ENCODE peak calls at places on chromosomes 13 and 19, in five cellular contexts. One of them, this sample, is unnamed.

GRCh38 chr13:38394777-38395504 is 45.3 kb downstream of the UFM1 start:
- DNase-seq in Peyer's patch: no peak
- DNase-seq in uterus: no peak
- DNase-seq in breast epithelium: no peak
- DNase-seq in GM12891: no peak
- DNase-seq in this sample: no peak

GRCh38 chr19:16880884-16881554 is 7.8 kb upstream of the F2RL3 start:
- DNase-seq in breast epithelium: no peak
- DNase-seq in GM12891: no peak
- DNase-seq in uterus: no peak
- DNase-seq in Peyer's patch: no peak
- DNase-seq in this sample: no peak

GRCh38 chr13:34462843-34463242 is 479.2 kb upstream of the NBEA start:
- DNase-seq in breast epithelium: no peak
- DNase-seq in GM12891: no peak
- DNase-seq in uterus: no peak
- DNase-seq in Peyer's patch: no peak
- DNase-seq in this sample: no peak

GRCh38 chr19:18515959-18516358 is 5.9 kb downstream of the ELL start:
- DNase-seq in GM12891: no peak
- DNase-seq in uterus: no peak
- DNase-seq in Peyer's patch: no peak
- DNase-seq in breast epithelium: no peak
- DNase-seq in this sample: no peak

GRCh38 chr19:48501961-48502719 is 9.5 kb downstream of the LMTK3 start:
- DNase-seq in breast epithelium: peak; percentile 98
- DNase-seq in Peyer's patch: peak; percentile 96
- DNase-seq in uterus: no peak
- DNase-seq in GM12891: no peak
- DNase-seq in this sample: peak; percentile 71

GRCh38 chr13:65638572-65639168 is 1591.5 kb downstream of the PCDH9 start:
- DNase-seq in Peyer's patch: no peak
- DNase-seq in uterus: no peak
- DNase-seq in breast epithelium: no peak
- DNase-seq in GM12891: no peak
- DNase-seq in this sample: no peak

GRCh38 chr13:37681295-37682032 is 82.9 kb upstream of the POSTN start:
- DNase-seq in Peyer's patch: no peak
- DNase-seq in GM12891: no peak
- DNase-seq in uterus: no peak
- DNase-seq in breast epithelium: no peak
- DNase-seq in this sample: no peak

GRCh38 chr19:927044-927706 is 1.3 kb downstream of the ARID3A start:
- DNase-seq in Peyer's patch: no peak
- DNase-seq in uterus: peak; percentile 75
- DNase-seq in GM12891: no peak
- DNase-seq in breast epithelium: no peak
- DNase-seq in this sample: no peak

GRCh38 chr19:17686592-17687042 is 1.5 kb downstream of the UNC13A start:
- DNase-seq in breast epithelium: no peak
- DNase-seq in uterus: no peak
- DNase-seq in Peyer's patch: no peak
- DNase-seq in GM12891: no peak
- DNase-seq in this sample: no peak

GRCh38 chr19:54325631-54326030 is 12.7 kb upstream of the LILRA5 start:
- DNase-seq in uterus: no peak
- DNase-seq in GM12891: no peak
- DNase-seq in Peyer's patch: no peak
- DNase-seq in breast epithelium: no peak
- DNase-seq in this sample: no peak

GRCh38 chr13:71089105-71089504 is 777.9 kb downstream of the DACH1 start:
- DNase-seq in Peyer's patch: no peak
- DNase-seq in breast epithelium: no peak
- DNase-seq in GM12891: no peak
- DNase-seq in uterus: no peak
- DNase-seq in this sample: no peak

GRCh38 chr13:34030782-34031181 is 212.8 kb downstream of the RFC3 start:
- DNase-seq in Peyer's patch: no peak
- DNase-seq in breast epithelium: no peak
- DNase-seq in uterus: no peak
- DNase-seq in GM12891: no peak
- DNase-seq in this sample: no peak

GRCh38 chr19:489418-490196 is 6.7 kb upstream of the MADCAM1 start:
- DNase-seq in GM12891: no peak
- DNase-seq in Peyer's patch: no peak
- DNase-seq in breast epithelium: no peak
- DNase-seq in uterus: no peak
- DNase-seq in this sample: peak; percentile 54

GRCh38 chr13:113086031-113086750 is 19.4 kb upstream of the F7 start:
- DNase-seq in Peyer's patch: no peak
- DNase-seq in breast epithelium: no peak
- DNase-seq in GM12891: no peak
- DNase-seq in uterus: no peak
- DNase-seq in this sample: no peak

GRCh38 chr13:60329221-60329983 is 67.6 kb upstream of the TDRD3 start:
- DNase-seq in Peyer's patch: no peak
- DNase-seq in breast epithelium: no peak
- DNase-seq in uterus: no peak
- DNase-seq in GM12891: no peak
- DNase-seq in this sample: no peak

GRCh38 chr19:372306-372890 is 27.8 kb upstream of the MIER2 start:
- DNase-seq in GM12891: no peak
- DNase-seq in Peyer's patch: peak; percentile 46
- DNase-seq in uterus: no peak
- DNase-seq in breast epithelium: no peak
- DNase-seq in this sample: no peak

GRCh38 chr19:45621389-45621788 is 17.8 kb downstream of the EML2 start:
- DNase-seq in breast epithelium: no peak
- DNase-seq in Peyer's patch: no peak
- DNase-seq in GM12891: no peak
- DNase-seq in uterus: no peak
- DNase-seq in this sample: no peak

GRCh38 chr19:45616709-45617027 is 14.7 kb upstream of the GPR4 start:
- DNase-seq in uterus: no peak
- DNase-seq in Peyer's patch: no peak
- DNase-seq in breast epithelium: no peak
- DNase-seq in GM12891: no peak
- DNase-seq in this sample: no peak

GRCh38 chr19:45621976-45622503 is 17.2 kb downstream of the EML2 start:
- DNase-seq in GM12891: no peak
- DNase-seq in uterus: no peak
- DNase-seq in Peyer's patch: no peak
- DNase-seq in breast epithelium: no peak
- DNase-seq in this sample: no peak

GRCh38 chr19:45613926-45614725 is 12.1 kb upstream of the GPR4 start:
- DNase-seq in Peyer's patch: peak; percentile 57
- DNase-seq in uterus: peak; percentile 28
- DNase-seq in GM12891: no peak
- DNase-seq in breast epithelium: no peak
- DNase-seq in this sample: peak; percentile 60

DNA sequence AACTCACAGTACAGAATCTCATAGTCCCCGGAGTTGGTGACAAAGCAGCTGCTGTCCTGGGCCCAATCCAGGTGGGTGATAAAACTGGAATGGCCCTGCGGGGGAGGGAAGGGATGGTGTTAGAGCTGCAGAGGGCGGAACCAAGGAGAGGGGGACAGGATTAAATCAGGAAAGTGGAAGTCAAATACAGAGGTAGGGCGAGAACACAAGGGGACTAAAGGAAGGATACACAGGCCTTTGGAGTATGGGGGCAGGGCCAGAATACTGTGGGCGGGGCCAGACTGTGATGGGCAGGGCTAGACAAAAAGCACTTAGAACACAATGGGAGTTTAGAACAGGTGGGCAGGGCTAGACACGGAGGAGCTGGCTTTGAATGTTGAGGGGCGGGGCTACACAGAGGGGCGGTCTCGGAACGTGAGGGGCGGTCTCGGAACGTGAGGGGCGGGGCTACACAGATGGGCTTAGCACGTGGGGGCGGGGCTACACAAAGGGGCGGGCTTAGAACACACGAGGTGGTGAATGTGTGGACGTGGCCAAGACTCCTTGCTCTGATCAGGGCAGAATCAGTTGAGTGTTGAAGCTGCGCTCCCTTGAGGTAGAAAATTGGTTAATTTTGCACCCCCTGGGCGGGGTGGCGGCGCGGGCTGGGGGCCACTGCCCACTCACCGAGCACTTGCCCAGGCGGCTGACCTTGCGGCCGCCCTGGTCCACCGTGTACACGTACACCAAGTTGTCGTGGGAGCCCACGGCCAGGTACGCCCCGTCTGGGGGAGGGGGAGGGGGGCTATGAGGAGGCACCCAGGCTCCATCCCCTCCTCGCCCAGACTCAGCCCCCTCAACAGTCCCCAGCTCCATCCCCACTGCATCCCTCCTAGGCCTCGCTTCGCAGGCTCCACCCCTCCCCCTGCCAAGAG is 14.0 kb upstream of the GPR4 start:
- DNase-seq in GM12891: peak; percentile 84
- DNase-seq in Peyer's patch: peak; percentile 92
- DNase-seq in uterus: peak; percentile 86
- DNase-seq in breast epithelium: no peak
- DNase-seq in this sample: peak; percentile 73
- TF ChIP-seq POLR2A in GM12891: no peak
- TF ChIP-seq POLR2A in Peyer's patch: no peak
- TF ChIP-seq POLR2A in uterus: no peak
- TF ChIP-seq POLR2A in breast epithelium: no peak
- TF ChIP-seq POLR2A in this sample: no peak

GRCh38 chr13:32545083-32545482 is 6.5 kb upstream of the N4BP2L2 start:
- DNase-seq in GM12891: no peak
- DNase-seq in uterus: no peak
- DNase-seq in Peyer's patch: no peak
- DNase-seq in breast epithelium: no peak
- DNase-seq in this sample: no peak
- TF ChIP-seq POLR2A in GM12891: no peak
- TF ChIP-seq POLR2A in uterus: no peak
- TF ChIP-seq POLR2A in Peyer's patch: no peak
- TF ChIP-seq POLR2A in breast epithelium: no peak
- TF ChIP-seq POLR2A in this sample: no peak

GRCh38 chr19:57814505-57815246 is at the start of gene ZNF552:
- DNase-seq in GM12891: peak; percentile 64
- DNase-seq in breast epithelium: peak; percentile 86
- DNase-seq in Peyer's patch: peak; percentile 88
- DNase-seq in uterus: peak; percentile 85
- DNase-seq in this sample: peak; percentile 67
- TF ChIP-seq POLR2A in GM12891: peak; percentile 73
- TF ChIP-seq POLR2A in breast epithelium: no peak
- TF ChIP-seq POLR2A in Peyer's patch: peak; percentile 86
- TF ChIP-seq POLR2A in uterus: peak; percentile 61
- TF ChIP-seq POLR2A in this sample: peak; percentile 88

DNA sequence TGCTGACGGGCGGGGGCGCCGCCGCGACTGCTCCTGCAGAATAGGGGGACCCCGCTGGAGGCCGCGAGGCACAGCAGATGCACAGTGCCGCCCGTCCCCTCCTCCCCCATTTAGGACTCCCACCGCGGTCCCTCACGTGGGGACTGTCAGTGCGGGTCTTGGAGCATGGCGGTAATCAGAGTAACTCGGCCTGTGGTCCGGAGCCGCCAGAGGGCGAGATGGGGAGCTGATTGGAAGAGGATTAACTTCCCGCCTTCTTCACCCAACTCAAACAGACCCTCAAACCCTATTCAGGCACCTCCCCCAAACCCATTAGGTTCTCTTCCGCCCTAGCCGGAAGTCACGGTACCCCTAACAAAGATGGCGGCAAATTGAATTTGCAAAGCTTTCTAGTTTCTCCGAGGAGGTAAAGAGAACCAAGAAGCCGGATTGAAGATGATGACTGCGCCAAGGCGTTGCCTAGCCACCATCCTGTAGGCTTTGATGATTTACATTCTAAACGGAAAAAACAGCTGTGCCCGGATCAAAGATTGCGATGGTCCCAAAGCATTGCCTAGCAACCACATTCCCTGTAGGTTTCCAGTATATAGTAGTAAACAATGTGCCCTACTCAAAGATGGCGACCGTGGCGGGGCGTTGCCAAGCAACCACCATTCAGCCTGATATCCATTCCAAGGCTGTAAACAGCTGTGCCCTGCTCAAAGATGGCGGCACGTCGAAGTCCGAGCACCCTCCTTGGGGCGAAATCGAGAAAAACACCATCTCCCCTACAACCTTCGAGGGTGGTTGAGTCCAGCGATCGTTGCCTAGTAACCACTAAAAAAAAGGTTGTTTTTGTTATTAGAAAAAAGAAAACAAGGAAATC is at the start of gene FUZ:
- DNase-seq in breast epithelium: peak; percentile 98
- DNase-seq in GM12891: peak; percentile 81
- DNase-seq in uterus: peak; percentile 98
- DNase-seq in Peyer's patch: peak; percentile 92
- DNase-seq in this sample: peak; percentile 81
- TF ChIP-seq POLR2A in breast epithelium: no peak
- TF ChIP-seq POLR2A in GM12891: peak; percentile 53
- TF ChIP-seq POLR2A in uterus: peak; percentile 37
- TF ChIP-seq POLR2A in Peyer's patch: no peak
- TF ChIP-seq POLR2A in this sample: peak; percentile 57

GRCh38 chr19:9323557-9323918 is 441 bp upstream of the ZNF559 start:
- DNase-seq in uterus: peak; percentile 76
- DNase-seq in Peyer's patch: no peak
- DNase-seq in GM12891: peak; percentile 30
- DNase-seq in breast epithelium: peak; percentile 54
- DNase-seq in this sample: no peak

GRCh38 chr19:9321338-9321737 is 2.6 kb upstream of the ZNF559 start:
- DNase-seq in uterus: no peak
- DNase-seq in Peyer's patch: no peak
- DNase-seq in GM12891: no peak
- DNase-seq in breast epithelium: no peak
- DNase-seq in this sample: no peak

GRCh38 chr19:9324584-9324962 is 594 bp downstream of the ZNF559 start:
- DNase-seq in uterus: no peak
- DNase-seq in Peyer's patch: no peak
- DNase-seq in breast epithelium: no peak
- DNase-seq in GM12891: no peak
- DNase-seq in this sample: no peak

GRCh38 chr19:9329999-9330398 is 6.0 kb downstream of the ZNF559 start:
- DNase-seq in Peyer's patch: no peak
- DNase-seq in GM12891: no peak
- DNase-seq in uterus: no peak
- DNase-seq in breast epithelium: no peak
- DNase-seq in this sample: no peak

DNA sequence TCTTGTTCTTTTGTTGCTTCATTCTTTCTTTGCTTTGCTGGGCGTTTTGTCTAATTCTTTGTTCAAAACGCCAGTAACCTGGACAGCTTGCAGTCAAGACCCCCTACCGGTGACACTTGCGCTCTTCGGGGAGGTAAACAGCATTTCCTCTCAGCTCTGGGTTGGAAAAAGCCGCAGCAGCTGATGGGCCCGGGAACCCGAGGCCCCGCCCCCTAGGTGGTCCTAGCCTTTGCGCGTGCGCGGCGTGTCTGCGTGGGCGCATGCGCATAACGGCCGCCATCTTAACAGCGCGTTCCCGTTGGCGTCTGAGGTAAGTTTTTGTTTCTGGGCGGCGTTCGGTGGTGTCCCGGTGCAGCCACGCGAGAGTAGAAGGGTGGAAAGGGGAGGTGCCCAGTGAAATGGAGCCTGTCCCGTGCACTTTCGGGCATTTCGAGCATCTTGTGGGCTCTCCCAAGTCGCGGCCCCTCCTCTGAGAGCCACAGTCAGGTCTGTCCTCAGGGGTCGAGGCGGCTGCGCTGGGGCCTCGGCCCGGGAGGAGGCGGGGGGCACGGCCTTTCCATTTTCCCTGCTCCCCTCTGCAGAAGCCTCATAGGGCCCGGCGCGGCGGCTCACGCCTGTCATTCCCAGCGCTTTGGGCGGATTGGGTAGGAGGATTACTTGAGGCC is at the start of gene ZNF559:
- DNase-seq in uterus: peak; percentile 92
- DNase-seq in GM12891: peak; percentile 85
- DNase-seq in breast epithelium: peak; percentile 93
- DNase-seq in Peyer's patch: peak; percentile 94
- DNase-seq in this sample: peak; percentile 64
- TF ChIP-seq POLR2A in uterus: peak; percentile 17
- TF ChIP-seq POLR2A in GM12891: peak; percentile 73
- TF ChIP-seq POLR2A in breast epithelium: no peak
- TF ChIP-seq POLR2A in Peyer's patch: no peak
- TF ChIP-seq POLR2A in this sample: peak; percentile 73

This sample was measured in GM12892.